ENCODE peak calls at places on chromosomes 13 and 19, in eight cellular contexts. A is caudate nucleus; B is activated CD4-positive, alpha-beta T cell treated with anti-CD3 and anti-CD28 coated beads, Interleukin-2, amount 50 U/mL, for 1 hour; N is RKO; W is activated T-helper 9 cell treated with anti-CD3 and anti-CD28 coated beads, Interleukin-2, amount 50 U/mL, for 16 hours; P is GM13977; Q is naive thymus-derived CD8-positive, alpha-beta T cell; Y is left lung. U is an unnamed sample.

GRCh38 chr19:13613447-13613846 is 107.2 kb upstream of the CACNA1A start:
- DNase-seq in A (no peak), N (no peak), Q (no peak), B (no peak), W (no peak), P (no peak), Y (no peak), U (no peak)

GRCh38 chr13:106400282-106400681 is 135.2 kb downstream of the EFNB2 start:
- DNase-seq in A (no peak), Y (no peak), W (no peak), Q (no peak), B (no peak), N (no peak), P (no peak), U (no peak)

GRCh38 chr19:16330811-16331690 is 6.4 kb downstream of the KLF2 start:
- DNase-seq in P (no peak), A (no peak), Y (no peak), Q (peak; percentile 40), W (no peak), B (no peak), N (no peak), U (no peak)

GRCh38 chr13:91085127-91085526 is 262.4 kb upstream of the MIR17HG start:
- DNase-seq in Y (no peak), Q (no peak), B (no peak), A (no peak), P (no peak), W (no peak), N (no peak), U (no peak)

GRCh38 chr13:52127783-52128702 is 830 bp downstream of the NEK5 start:
- DNase-seq in B (peak; percentile 51), W (peak; percentile 23), N (peak; percentile 78), Q (peak; percentile 65), P (peak; percentile 83), Y (no peak), A (peak; percentile 7), U (peak; percentile 45)

GRCh38 chr13:45861352-45861751 is 9.8 kb upstream of the SIAH3 start:
- DNase-seq in Q (no peak), B (no peak), W (no peak), N (no peak), A (no peak), Y (no peak), P (no peak), U (no peak)

GRCh38 chr13:21733475-21734311 is 62.8 kb downstream of the FGF9 start:
- DNase-seq in Y (no peak), W (no peak), B (no peak), N (no peak), P (no peak), A (peak; percentile 23), Q (no peak), U (no peak)

GRCh38 chr13:109426690-109426990 is 359.7 kb downstream of the IRS2 start:
- DNase-seq in Y (no peak), B (no peak), Q (no peak), A (no peak), W (no peak), P (no peak), N (no peak), U (no peak)

GRCh38 chr13:74287672-74288169 is 153.5 kb upstream of the KLF12 start:
- DNase-seq in N (no peak), Y (peak; percentile 23), W (peak; percentile 75), B (peak; percentile 85), Q (peak; percentile 83), P (peak; percentile 8), A (peak; percentile 67), U (peak; percentile 76)

GRCh38 chr13:74570834-74571233 is 436.6 kb upstream of the KLF12 start:
- DNase-seq in P (no peak), Y (no peak), Q (no peak), B (no peak), A (no peak), W (no peak), N (peak; percentile 30), U (no peak)

GRCh38 chr13:83377486-83377885 is 504.8 kb downstream of the SLITRK1 start:
- DNase-seq in A (no peak), W (no peak), Y (no peak), B (no peak), Q (no peak), P (no peak), N (no peak), U (no peak)

GRCh38 chr13:93227906-93228801 is 1.5 kb downstream of the GPC6 start:
- DNase-seq in N (no peak), B (no peak), P (peak; percentile 15), Q (no peak), A (peak; percentile 57), W (no peak), Y (peak; percentile 71), U (no peak)

GRCh38 chr19:19140476-19140875 is 2.2 kb upstream of the TMEM161A start:
- DNase-seq in N (no peak), Q (no peak), W (no peak), A (no peak), Y (no peak), P (no peak), B (no peak), U (no peak)

GRCh38 chr19:39270091-39270871 is 2.1 kb downstream of the IFNL2 start:
- DNase-seq in B (no peak), A (no peak), N (no peak), W (no peak), P (no peak), Y (no peak), Q (no peak), U (no peak)

GRCh38 chr19:19059018-19059836 is 4.6 kb upstream of the SLC25A42 start:
- DNase-seq in W (no peak), N (no peak), Y (peak; percentile 21), B (no peak), A (no peak), Q (no peak), P (no peak), U (no peak)

GRCh38 chr13:28540612-28541011 is 45.7 kb upstream of the FLT1 start:
- DNase-seq in B (no peak), W (no peak), P (peak; percentile 30), A (no peak), Q (no peak), N (no peak), Y (no peak), U (no peak)

GRCh38 chr13:47166341-47166740 is 269.5 kb upstream of the HTR2A start:
- DNase-seq in B (no peak), W (no peak), A (no peak), N (no peak), Y (no peak), P (no peak), Q (no peak), U (no peak)

U was measured in MV-4-11.